ENCODE peak calls at places on chromosomes 13 and 19, in nine cellular contexts. One of them, this sample, is unnamed.

GRCh38 chr13:98349731-98350305 is 172.7 kb upstream of the RNF113B start:
- DNase-seq in HS-5: no peak
- DNase-seq in aorta: no peak
- DNase-seq in dorsolateral prefrontal cortex: no peak
- DNase-seq in BJ: no peak
- DNase-seq in NCI-H1930: no peak
- DNase-seq in NCI-H1105: no peak
- DNase-seq in brain microvascular endothelial cell: no peak
- DNase-seq in ELF-1: peak
- DNase-seq in this sample: no peak

GRCh38 chr13:46698015-46698414 is 98.9 kb downstream of the ESD start:
- DNase-seq in aorta: peak
- DNase-seq in dorsolateral prefrontal cortex: no peak
- DNase-seq in ELF-1: no peak
- DNase-seq in brain microvascular endothelial cell: no peak
- DNase-seq in NCI-H1105: no peak
- DNase-seq in BJ: no peak
- DNase-seq in HS-5: no peak
- DNase-seq in NCI-H1930: no peak
- DNase-seq in this sample: no peak

GRCh38 chr19:41269055-41269454 is 4.9 kb downstream of the HNRNPUL1 start:
- DNase-seq in ELF-1: no peak
- DNase-seq in HS-5: no peak
- DNase-seq in aorta: no peak
- DNase-seq in dorsolateral prefrontal cortex: no peak
- DNase-seq in brain microvascular endothelial cell: no peak
- DNase-seq in BJ: no peak
- DNase-seq in NCI-H1105: no peak
- DNase-seq in NCI-H1930: no peak
- DNase-seq in this sample: no peak

GRCh38 chr13:52599853-52600603 is 42.2 kb upstream of the HNRNPA1L2 start:
- DNase-seq in brain microvascular endothelial cell: no peak
- DNase-seq in dorsolateral prefrontal cortex: peak
- DNase-seq in ELF-1: peak
- DNase-seq in NCI-H1930: peak
- DNase-seq in HS-5: no peak
- DNase-seq in BJ: no peak
- DNase-seq in NCI-H1105: peak
- DNase-seq in aorta: peak
- DNase-seq in this sample: peak

GRCh38 chr13:96243371-96243770 is 153.5 kb downstream of the HS6ST3 start:
- DNase-seq in brain microvascular endothelial cell: no peak
- DNase-seq in dorsolateral prefrontal cortex: no peak
- DNase-seq in ELF-1: no peak
- DNase-seq in NCI-H1105: no peak
- DNase-seq in BJ: no peak
- DNase-seq in HS-5: no peak
- DNase-seq in NCI-H1930: no peak
- DNase-seq in aorta: no peak
- DNase-seq in this sample: no peak

GRCh38 chr13:100597253-100597652 is 8.7 kb upstream of the GGACT start:
- DNase-seq in NCI-H1930: no peak
- DNase-seq in ELF-1: no peak
- DNase-seq in BJ: no peak
- DNase-seq in dorsolateral prefrontal cortex: no peak
- DNase-seq in aorta: no peak
- DNase-seq in NCI-H1105: no peak
- DNase-seq in HS-5: peak
- DNase-seq in brain microvascular endothelial cell: peak
- DNase-seq in this sample: no peak

GRCh38 chr13:93673885-93674284 is 447.3 kb downstream of the GPC6 start:
- DNase-seq in dorsolateral prefrontal cortex: no peak
- DNase-seq in aorta: no peak
- DNase-seq in brain microvascular endothelial cell: no peak
- DNase-seq in HS-5: no peak
- DNase-seq in NCI-H1105: no peak
- DNase-seq in ELF-1: no peak
- DNase-seq in NCI-H1930: no peak
- DNase-seq in BJ: no peak
- DNase-seq in this sample: peak

GRCh38 chr13:59746291-59746962 is 417.3 kb downstream of the DIAPH3 start:
- DNase-seq in aorta: no peak
- DNase-seq in NCI-H1105: no peak
- DNase-seq in ELF-1: no peak
- DNase-seq in BJ: peak
- DNase-seq in HS-5: peak
- DNase-seq in dorsolateral prefrontal cortex: no peak
- DNase-seq in NCI-H1930: no peak
- DNase-seq in brain microvascular endothelial cell: peak
- DNase-seq in this sample: peak

GRCh38 chr19:18502633-18503294 is 19.1 kb downstream of the ELL start:
- DNase-seq in brain microvascular endothelial cell: no peak
- DNase-seq in NCI-H1930: no peak
- DNase-seq in aorta: peak
- DNase-seq in ELF-1: no peak
- DNase-seq in dorsolateral prefrontal cortex: peak
- DNase-seq in NCI-H1105: no peak
- DNase-seq in HS-5: no peak
- DNase-seq in BJ: no peak
- DNase-seq in this sample: peak

GRCh38 chr19:10839071-10840050 is 3.3 kb upstream of the TMED1 start:
- DNase-seq in ELF-1: no peak
- DNase-seq in dorsolateral prefrontal cortex: no peak
- DNase-seq in HS-5: no peak
- DNase-seq in aorta: no peak
- DNase-seq in brain microvascular endothelial cell: no peak
- DNase-seq in BJ: no peak
- DNase-seq in NCI-H1105: no peak
- DNase-seq in NCI-H1930: no peak
- DNase-seq in this sample: peak

GRCh38 chr19:47340477-47341208 is 8.5 kb upstream of the DHX34 start:
- DNase-seq in HS-5: no peak
- DNase-seq in BJ: no peak
- DNase-seq in NCI-H1105: no peak
- DNase-seq in ELF-1: no peak
- DNase-seq in aorta: no peak
- DNase-seq in brain microvascular endothelial cell: no peak
- DNase-seq in NCI-H1930: no peak
- DNase-seq in dorsolateral prefrontal cortex: no peak
- DNase-seq in this sample: no peak

GRCh38 chr19:45558399-45558878 is 26.2 kb downstream of the OPA3 start:
- DNase-seq in ELF-1: peak
- DNase-seq in BJ: no peak
- DNase-seq in HS-5: no peak
- DNase-seq in dorsolateral prefrontal cortex: peak
- DNase-seq in NCI-H1930: peak
- DNase-seq in brain microvascular endothelial cell: peak
- DNase-seq in aorta: peak
- DNase-seq in NCI-H1105: no peak
- DNase-seq in this sample: peak

GRCh38 chr19:18211683-18212082 is 7.8 kb upstream of the RAB3A start:
- DNase-seq in dorsolateral prefrontal cortex: no peak
- DNase-seq in ELF-1: no peak
- DNase-seq in brain microvascular endothelial cell: no peak
- DNase-seq in NCI-H1105: no peak
- DNase-seq in NCI-H1930: no peak
- DNase-seq in HS-5: no peak
- DNase-seq in aorta: no peak
- DNase-seq in BJ: no peak
- DNase-seq in this sample: peak

GRCh38 chr13:21231426-21231945 is 55.0 kb downstream of the MRPL57 start:
- DNase-seq in brain microvascular endothelial cell: peak
- DNase-seq in BJ: no peak
- DNase-seq in NCI-H1930: no peak
- DNase-seq in NCI-H1105: no peak
- DNase-seq in aorta: no peak
- DNase-seq in HS-5: no peak
- DNase-seq in ELF-1: no peak
- DNase-seq in dorsolateral prefrontal cortex: no peak
- DNase-seq in this sample: no peak

GRCh38 chr13:80180745-80181144 is 160.2 kb downstream of the SPRY2 start:
- DNase-seq in brain microvascular endothelial cell: no peak
- DNase-seq in BJ: no peak
- DNase-seq in NCI-H1930: no peak
- DNase-seq in dorsolateral prefrontal cortex: peak
- DNase-seq in HS-5: no peak
- DNase-seq in aorta: no peak
- DNase-seq in ELF-1: no peak
- DNase-seq in NCI-H1105: no peak
- DNase-seq in this sample: no peak

GRCh38 chr13:34522818-34523217 is 419.3 kb upstream of the NBEA start:
- DNase-seq in BJ: no peak
- DNase-seq in ELF-1: no peak
- DNase-seq in brain microvascular endothelial cell: no peak
- DNase-seq in aorta: no peak
- DNase-seq in NCI-H1105: no peak
- DNase-seq in NCI-H1930: no peak
- DNase-seq in HS-5: no peak
- DNase-seq in dorsolateral prefrontal cortex: no peak
- DNase-seq in this sample: no peak

GRCh38 chr13:98752942-98753290 is 444 bp upstream of the SLC15A1 start:
- DNase-seq in NCI-H1105: no peak
- DNase-seq in aorta: no peak
- DNase-seq in BJ: no peak
- DNase-seq in dorsolateral prefrontal cortex: no peak
- DNase-seq in brain microvascular endothelial cell: no peak
- DNase-seq in NCI-H1930: no peak
- DNase-seq in ELF-1: no peak
- DNase-seq in HS-5: no peak
- DNase-seq in this sample: no peak

GRCh38 chr13:100660761-100661160 is 13.8 kb downstream of the TMTC4 start:
- DNase-seq in aorta: no peak
- DNase-seq in HS-5: no peak
- DNase-seq in ELF-1: no peak
- DNase-seq in NCI-H1930: no peak
- DNase-seq in dorsolateral prefrontal cortex: no peak
- DNase-seq in brain microvascular endothelial cell: no peak
- DNase-seq in BJ: no peak
- DNase-seq in NCI-H1105: no peak
- DNase-seq in this sample: no peak

GRCh38 chr19:51971624-51972023 is 15.0 kb downstream of the ZNF350 start:
- DNase-seq in aorta: no peak
- DNase-seq in BJ: no peak
- DNase-seq in NCI-H1105: no peak
- DNase-seq in NCI-H1930: no peak
- DNase-seq in HS-5: no peak
- DNase-seq in dorsolateral prefrontal cortex: no peak
- DNase-seq in brain microvascular endothelial cell: no peak
- DNase-seq in ELF-1: no peak
- DNase-seq in this sample: no peak

GRCh38 chr19:4802711-4803110 is 11.2 kb downstream of the FEM1A start:
- DNase-seq in NCI-H1105: no peak
- DNase-seq in ELF-1: no peak
- DNase-seq in BJ: no peak
- DNase-seq in brain microvascular endothelial cell: no peak
- DNase-seq in HS-5: no peak
- DNase-seq in aorta: no peak
- DNase-seq in NCI-H1930: no peak
- DNase-seq in dorsolateral prefrontal cortex: no peak
- DNase-seq in this sample: no peak

GRCh38 chr13:111382411-111382810 is 62.0 kb downstream of the TEX29 start:
- DNase-seq in brain microvascular endothelial cell: no peak
- DNase-seq in NCI-H1930: no peak
- DNase-seq in BJ: no peak
- DNase-seq in HS-5: no peak
- DNase-seq in ELF-1: no peak
- DNase-seq in dorsolateral prefrontal cortex: no peak
- DNase-seq in aorta: no peak
- DNase-seq in NCI-H1105: no peak
- DNase-seq in this sample: no peak

GRCh38 chr19:35860818-35861639 is 4.3 kb downstream of the KIRREL2 start:
- DNase-seq in brain microvascular endothelial cell: no peak
- DNase-seq in ELF-1: peak
- DNase-seq in aorta: no peak
- DNase-seq in NCI-H1930: no peak
- DNase-seq in HS-5: no peak
- DNase-seq in BJ: no peak
- DNase-seq in NCI-H1105: no peak
- DNase-seq in dorsolateral prefrontal cortex: no peak
- DNase-seq in this sample: peak

GRCh38 chr13:37700887-37701286 is 102.3 kb upstream of the POSTN start:
- DNase-seq in NCI-H1105: no peak
- DNase-seq in BJ: no peak
- DNase-seq in brain microvascular endothelial cell: peak
- DNase-seq in HS-5: no peak
- DNase-seq in dorsolateral prefrontal cortex: no peak
- DNase-seq in aorta: no peak
- DNase-seq in ELF-1: no peak
- DNase-seq in NCI-H1930: no peak
- DNase-seq in this sample: no peak

GRCh38 chr13:72431981-72432617 is 295.3 kb downstream of the MZT1 start:
- DNase-seq in NCI-H1930: no peak
- DNase-seq in aorta: no peak
- DNase-seq in HS-5: no peak
- DNase-seq in dorsolateral prefrontal cortex: no peak
- DNase-seq in ELF-1: peak
- DNase-seq in brain microvascular endothelial cell: no peak
- DNase-seq in BJ: no peak
- DNase-seq in NCI-H1105: no peak
- DNase-seq in this sample: no peak

GRCh38 chr13:103883152-103883551 is 816.9 kb upstream of the SLC10A2 start:
- DNase-seq in brain microvascular endothelial cell: peak
- DNase-seq in HS-5: peak
- DNase-seq in dorsolateral prefrontal cortex: peak
- DNase-seq in BJ: peak
- DNase-seq in NCI-H1105: peak
- DNase-seq in NCI-H1930: peak
- DNase-seq in aorta: peak
- DNase-seq in ELF-1: peak
- DNase-seq in this sample: peak

GRCh38 chr13:83753912-83754624 is 128.2 kb downstream of the SLITRK1 start:
- DNase-seq in BJ: no peak
- DNase-seq in ELF-1: no peak
- DNase-seq in NCI-H1105: no peak
- DNase-seq in HS-5: no peak
- DNase-seq in NCI-H1930: no peak
- DNase-seq in brain microvascular endothelial cell: peak
- DNase-seq in dorsolateral prefrontal cortex: no peak
- DNase-seq in aorta: no peak
- DNase-seq in this sample: no peak

GRCh38 chr13:25973085-25973484 is 78.7 kb downstream of the SHISA2 start:
- DNase-seq in aorta: no peak
- DNase-seq in NCI-H1105: no peak
- DNase-seq in HS-5: no peak
- DNase-seq in dorsolateral prefrontal cortex: no peak
- DNase-seq in BJ: no peak
- DNase-seq in brain microvascular endothelial cell: no peak
- DNase-seq in ELF-1: peak
- DNase-seq in NCI-H1930: no peak
- DNase-seq in this sample: no peak

GRCh38 chr13:100875392-100876043 is 200.9 kb upstream of the TMTC4 start:
- DNase-seq in dorsolateral prefrontal cortex: no peak
- DNase-seq in brain microvascular endothelial cell: peak
- DNase-seq in HS-5: peak
- DNase-seq in NCI-H1930: no peak
- DNase-seq in aorta: no peak
- DNase-seq in NCI-H1105: no peak
- DNase-seq in ELF-1: no peak
- DNase-seq in BJ: peak
- DNase-seq in this sample: peak